ENCODE peak calls at places on chromosomes 2 and 18, in five cellular contexts. C is H1, U is fibroblast of lung, I is HCT116, O is hepatocyte. L is an unnamed sample.

GRCh38 chr2:11876436-11876835 is 130.0 kb downstream of the LPIN1 start:
- DNase-seq in I (no peak), O (no peak), U (no peak), C (no peak), L (no peak)

GRCh38 chr2:8806885-8807701 is 30.3 kb downstream of the KIDINS220 start:
- DNase-seq in O (no peak), U (no peak), I (no peak), C (no peak), L (no peak)

GRCh38 chr2:44615950-44616518 is 254.3 kb downstream of the CAMKMT start:
- DNase-seq in U (no peak), O (no peak), C (no peak), I (no peak), L (no peak)

GRCh38 chr18:79935098-79935480 is 16.4 kb downstream of the SLC66A2 start:
- DNase-seq in U (no peak), O (no peak), I (no peak), C (no peak), L (no peak)

GRCh38 chr2:20180676-20181648 is 44.0 kb downstream of the SDC1 start:
- DNase-seq in I (no peak), U (no peak), C (no peak), O (no peak), L (no peak)

GRCh38 chr2:146874260-146874658 is 970.6 kb upstream of the ACVR2A start:
- DNase-seq in C (no peak), O (no peak), U (peak; percentile 66), I (peak; percentile 88), L (peak; percentile 98)

GRCh38 chr2:42854207-42854818 is 61.9 kb upstream of the HAAO start:
- DNase-seq in O (no peak), U (peak; percentile 88), C (no peak), I (no peak), L (no peak)

GRCh38 chr2:7053650-7054262 is 136.5 kb downstream of the RNF144A start:
- DNase-seq in I (no peak), C (no peak), O (no peak), U (no peak), L (no peak)

GRCh38 chr2:122412360-122412759 is 656.9 kb downstream of the TSN start:
- DNase-seq in O (no peak), C (no peak), I (no peak), U (no peak), L (no peak)

GRCh38 chr2:181857471-181857870 is 34.1 kb upstream of the ITPRID2 start:
- DNase-seq in O (no peak), C (no peak), U (peak; percentile 12), I (peak; percentile 27), L (peak; percentile 83)

GRCh38 chr2:32064713-32065112 is 1.4 kb downstream of the SPAST start:
- DNase-seq in C (no peak), U (no peak), O (no peak), I (no peak), L (no peak)

GRCh38 chr2:46023165-46023854 is 273.9 kb upstream of the EPAS1 start:
- DNase-seq in U (no peak), I (no peak), C (no peak), O (no peak), L (no peak)

GRCh38 chr2:65103013-65103720 is 26.7 kb downstream of the RAB1A start:
- DNase-seq in O (no peak), I (no peak), U (no peak), C (no peak), L (peak; percentile 4)

GRCh38 chr2:149826471-149827125 is 239.0 kb upstream of the MMADHC start:
- DNase-seq in I (no peak), C (no peak), U (peak; percentile 44), O (no peak), L (no peak)

GRCh38 chr18:8314123-8314522 is 295.1 kb upstream of the RAB12 start:
- DNase-seq in I (no peak), O (no peak), U (no peak), C (no peak), L (no peak)

GRCh38 chr2:233129351-233129978 is 69.3 kb downstream of the INPP5D start:
- DNase-seq in C (peak; percentile 31), U (no peak), I (peak; percentile 24), O (no peak), L (peak; percentile 8)

GRCh38 chr18:58484989-58485962 is 143.6 kb downstream of the ALPK2 start:
- DNase-seq in C (no peak), U (no peak), I (no peak), O (peak; percentile 49), L (no peak)

GRCh38 chr2:50449306-50449705 is 582.6 kb downstream of the NRXN1 start:
- DNase-seq in O (no peak), I (no peak), U (no peak), C (no peak), L (peak; percentile 13)

GRCh38 chr2:83014462-83014861 is 1444.6 kb downstream of the SUCLG1 start:
- DNase-seq in I (no peak), C (no peak), U (no peak), O (no peak), L (no peak)

GRCh38 chr18:1653873-1654272 is 749.2 kb downstream of the ADCYAP1 start:
- DNase-seq in C (no peak), I (no peak), U (no peak), O (no peak), L (no peak)

GRCh38 chr2:51612387-51612786 is 580.5 kb upstream of the NRXN1 start:
- DNase-seq in I (no peak), C (no peak), O (no peak), U (no peak), L (no peak)

GRCh38 chr2:202115385-202116060 is 42.5 kb downstream of the KIAA2012 start:
- DNase-seq in O (no peak), U (peak; percentile 82), I (no peak), C (no peak), L (peak; percentile 76)

GRCh38 chr2:25063876-25064660 is 22.2 kb downstream of the EFR3B start:
- DNase-seq in I (no peak), O (no peak), U (no peak), C (no peak), L (peak; percentile 29)

GRCh38 chr2:212712991-212713390 is 174.4 kb upstream of the ERBB4 start:
- DNase-seq in I (no peak), C (no peak), U (no peak), O (no peak), L (no peak)

GRCh38 chr2:104702451-104702850 is 151.5 kb upstream of the POU3F3 start:
- DNase-seq in U (no peak), O (no peak), C (no peak), I (no peak), L (no peak)

GRCh38 chr2:218832520-218832919 is 917 bp upstream of the PRKAG3 start:
- DNase-seq in I (no peak), C (no peak), U (no peak), O (no peak), L (peak; percentile 61)

GRCh38 chr2:170715932-170716777 is 1.0 kb downstream of the SP5 start:
- DNase-seq in C (no peak), I (no peak), O (peak; percentile 23), U (no peak), L (no peak)

GRCh38 chr2:233960203-233960602 is 43.0 kb downstream of the TRPM8 start:
- DNase-seq in C (no peak), I (no peak), U (no peak), O (no peak), L (no peak)

GRCh38 chr18:26960901-26961300 is 95.4 kb upstream of the AQP4 start:
- DNase-seq in O (no peak), U (no peak), I (no peak), C (no peak), L (peak; percentile 4)

GRCh38 chr2:101986804-101987740 is 4.7 kb upstream of the IL1R2 start:
- DNase-seq in C (no peak), U (no peak), O (no peak), I (no peak), L (no peak)

GRCh38 chr2:134206573-134206972 is 47.3 kb upstream of the MGAT5 start:
- DNase-seq in C (no peak), U (peak; percentile 34), I (no peak), O (no peak), L (peak; percentile 30)

GRCh38 chr2:153595939-153596338 is 117.4 kb upstream of the RPRM start:
- DNase-seq in I (peak; percentile 61), U (no peak), C (no peak), O (no peak), L (peak; percentile 92)

GRCh38 chr18:80104364-80104779 is 4.7 kb upstream of the ADNP2 start:
- DNase-seq in U (no peak), I (no peak), O (no peak), C (peak; percentile 10), L (no peak)

GRCh38 chr2:146665801-146666200 is 1179.0 kb upstream of the ACVR2A start:
- DNase-seq in I (no peak), C (no peak), U (no peak), O (no peak), L (no peak)

GRCh38 chr2:44836174-44836573 is 105.3 kb upstream of the SIX3 start:
- DNase-seq in O (no peak), C (no peak), U (no peak), I (no peak), L (no peak)

GRCh38 chr2:67309281-67309680 is 87.9 kb upstream of the ETAA1 start:
- DNase-seq in I (no peak), O (peak; percentile 61), C (no peak), U (peak; percentile 61), L (peak; percentile 75)

GRCh38 chr2:240396623-240397541 is 38.6 kb upstream of the GPC1 start:
- DNase-seq in O (no peak), I (no peak), C (no peak), U (peak; percentile 47), L (no peak)

GRCh38 chr2:211132046-211132445 is 575.6 kb downstream of the CPS1 start:
- DNase-seq in U (no peak), I (no peak), O (no peak), C (no peak), L (no peak)

GRCh38 chr18:79420033-79420745 is 24.5 kb downstream of the NFATC1 start:
- DNase-seq in C (no peak), I (peak; percentile 33), U (no peak), O (no peak), L (no peak)

GRCh38 chr2:176002684-176003225 is 688 bp upstream of the LNPK start:
- DNase-seq in U (peak; percentile 24), C (no peak), O (peak; percentile 38), I (no peak), L (peak; percentile 22)

GRCh38 chr2:10029875-10030223 is 13.5 kb upstream of the KLF11 start:
- DNase-seq in I (no peak), U (no peak), C (no peak), O (no peak), L (no peak)
- H3K4me3 ChIP-seq in I (no peak overlapping the region), U (no peak overlapping the region), C (no peak overlapping the region), O (no peak overlapping the region), L (no peak overlapping the region)

GRCh38 chr18:267688-268552 is at the start of gene THOC1:
- DNase-seq in U (peak; percentile 90), O (peak; percentile 97), C (peak; percentile 62), I (peak; percentile 60), L (peak; percentile 94)
- TF ChIP-seq EZH2 in U (no peak), O (no peak), C (no peak), I (no peak), L (no peak)

GRCh38 chr2:137976274-137976673 is 12.0 kb downstream of the HNMT start:
- DNase-seq in I (no peak), C (no peak), U (no peak), O (no peak), L (peak; percentile 42)
- H3K4me1 ChIP-seq in I (peaks cover 16% of the 10 kb centered on the region), C (peaks cover 4% of the 10 kb centered on the region), U (no peaks in the 10 kb centered on the region), O (peaks cover 14% of the 10 kb centered on the region), L (peaks cover 28% of the 10 kb centered on the region)

GRCh38 chr2:189143930-189144329 is 35.6 kb downstream of the COL5A2 start:
- DNase-seq in I (no peak), C (no peak), U (peak; percentile 94), O (peak; percentile 19), L (no peak)
- H3K4me3 ChIP-seq in I (no peak overlapping the region), C (no peak overlapping the region), U (no peak overlapping the region), O (no peak overlapping the region), L (no peak overlapping the region)